ENCODE peak calls at places on chromosomes 2 and 18, in ten cellular contexts. One of them, this sample, is unnamed.

GRCh38 chr2:11672404-11672803 is 2.4 kb upstream of the NTSR2 start:
- DNase-seq in stimulated activated CD4-positive, alpha-beta T cell treated with anti-CD3 and anti-CD28 coated beads, Interleukin-4, amount 100 ng/mL, for 48 hours: no peak
- DNase-seq in activated naive CD4-positive, alpha-beta T cell treated with Interleukin-2 at 50 U/mL for 16 hours: no peak
- DNase-seq in HT1080: no peak
- DNase-seq in NCI-H510A treated with DMSO at 0.1 percent for 48 hours: no peak
- DNase-seq in transverse colon: no peak
- DNase-seq in GM13976: no peak
- DNase-seq in pons: no peak
- DNase-seq in AG04450: no peak
- DNase-seq in EH: no peak
- DNase-seq in this sample: no peak

GRCh38 chr2:6812857-6813530 is 52.7 kb downstream of the CMPK2 start:
- DNase-seq in AG04450: no peak
- DNase-seq in HT1080: no peak
- DNase-seq in activated naive CD4-positive, alpha-beta T cell treated with Interleukin-2 at 50 U/mL for 16 hours: no peak
- DNase-seq in transverse colon: no peak
- DNase-seq in EH: no peak
- DNase-seq in GM13976: no peak
- DNase-seq in NCI-H510A treated with DMSO at 0.1 percent for 48 hours: no peak
- DNase-seq in stimulated activated CD4-positive, alpha-beta T cell treated with anti-CD3 and anti-CD28 coated beads, Interleukin-4, amount 100 ng/mL, for 48 hours: no peak
- DNase-seq in pons: no peak
- DNase-seq in this sample: no peak

GRCh38 chr2:241868661-241869081 is 858 bp upstream of the RTP5 start:
- DNase-seq in NCI-H510A treated with DMSO at 0.1 percent for 48 hours: peak
- DNase-seq in transverse colon: no peak
- DNase-seq in stimulated activated CD4-positive, alpha-beta T cell treated with anti-CD3 and anti-CD28 coated beads, Interleukin-4, amount 100 ng/mL, for 48 hours: no peak
- DNase-seq in HT1080: no peak
- DNase-seq in GM13976: no peak
- DNase-seq in activated naive CD4-positive, alpha-beta T cell treated with Interleukin-2 at 50 U/mL for 16 hours: no peak
- DNase-seq in pons: no peak
- DNase-seq in EH: no peak
- DNase-seq in AG04450: no peak
- DNase-seq in this sample: no peak

GRCh38 chr18:4455113-4455811 is at the start of gene DLGAP1:
- DNase-seq in NCI-H510A treated with DMSO at 0.1 percent for 48 hours: peak
- DNase-seq in stimulated activated CD4-positive, alpha-beta T cell treated with anti-CD3 and anti-CD28 coated beads, Interleukin-4, amount 100 ng/mL, for 48 hours: no peak
- DNase-seq in EH: no peak
- DNase-seq in activated naive CD4-positive, alpha-beta T cell treated with Interleukin-2 at 50 U/mL for 16 hours: no peak
- DNase-seq in transverse colon: peak
- DNase-seq in AG04450: no peak
- DNase-seq in pons: no peak
- DNase-seq in GM13976: peak
- DNase-seq in HT1080: no peak
- DNase-seq in this sample: peak

GRCh38 chr2:104863585-104864279 is 9.8 kb downstream of the POU3F3 start:
- DNase-seq in activated naive CD4-positive, alpha-beta T cell treated with Interleukin-2 at 50 U/mL for 16 hours: no peak
- DNase-seq in AG04450: no peak
- DNase-seq in HT1080: no peak
- DNase-seq in transverse colon: no peak
- DNase-seq in stimulated activated CD4-positive, alpha-beta T cell treated with anti-CD3 and anti-CD28 coated beads, Interleukin-4, amount 100 ng/mL, for 48 hours: no peak
- DNase-seq in GM13976: no peak
- DNase-seq in EH: no peak
- DNase-seq in NCI-H510A treated with DMSO at 0.1 percent for 48 hours: no peak
- DNase-seq in pons: peak
- DNase-seq in this sample: peak

GRCh38 chr2:43363086-43363485 is 136.7 kb upstream of the ZFP36L2 start:
- DNase-seq in HT1080: no peak
- DNase-seq in GM13976: no peak
- DNase-seq in NCI-H510A treated with DMSO at 0.1 percent for 48 hours: no peak
- DNase-seq in activated naive CD4-positive, alpha-beta T cell treated with Interleukin-2 at 50 U/mL for 16 hours: no peak
- DNase-seq in EH: no peak
- DNase-seq in stimulated activated CD4-positive, alpha-beta T cell treated with anti-CD3 and anti-CD28 coated beads, Interleukin-4, amount 100 ng/mL, for 48 hours: no peak
- DNase-seq in transverse colon: no peak
- DNase-seq in pons: no peak
- DNase-seq in AG04450: no peak
- DNase-seq in this sample: no peak

GRCh38 chr18:11159844-11160243 is 10.5 kb upstream of the PIEZO2 start:
- DNase-seq in GM13976: no peak
- DNase-seq in AG04450: no peak
- DNase-seq in transverse colon: no peak
- DNase-seq in NCI-H510A treated with DMSO at 0.1 percent for 48 hours: no peak
- DNase-seq in stimulated activated CD4-positive, alpha-beta T cell treated with anti-CD3 and anti-CD28 coated beads, Interleukin-4, amount 100 ng/mL, for 48 hours: no peak
- DNase-seq in pons: no peak
- DNase-seq in activated naive CD4-positive, alpha-beta T cell treated with Interleukin-2 at 50 U/mL for 16 hours: no peak
- DNase-seq in HT1080: no peak
- DNase-seq in EH: no peak
- DNase-seq in this sample: no peak

GRCh38 chr2:121365061-121365460 is 80.1 kb upstream of the TFCP2L1 start:
- DNase-seq in GM13976: no peak
- DNase-seq in transverse colon: no peak
- DNase-seq in AG04450: no peak
- DNase-seq in NCI-H510A treated with DMSO at 0.1 percent for 48 hours: no peak
- DNase-seq in pons: no peak
- DNase-seq in EH: no peak
- DNase-seq in HT1080: no peak
- DNase-seq in stimulated activated CD4-positive, alpha-beta T cell treated with anti-CD3 and anti-CD28 coated beads, Interleukin-4, amount 100 ng/mL, for 48 hours: no peak
- DNase-seq in activated naive CD4-positive, alpha-beta T cell treated with Interleukin-2 at 50 U/mL for 16 hours: no peak
- DNase-seq in this sample: no peak

GRCh38 chr2:218394298-218395089 is 5.2 kb upstream of the CTDSP1 start:
- DNase-seq in transverse colon: no peak
- DNase-seq in AG04450: no peak
- DNase-seq in stimulated activated CD4-positive, alpha-beta T cell treated with anti-CD3 and anti-CD28 coated beads, Interleukin-4, amount 100 ng/mL, for 48 hours: no peak
- DNase-seq in activated naive CD4-positive, alpha-beta T cell treated with Interleukin-2 at 50 U/mL for 16 hours: no peak
- DNase-seq in pons: no peak
- DNase-seq in NCI-H510A treated with DMSO at 0.1 percent for 48 hours: no peak
- DNase-seq in EH: no peak
- DNase-seq in HT1080: no peak
- DNase-seq in GM13976: peak
- DNase-seq in this sample: no peak

GRCh38 chr2:196252408-196253114 is 81.2 kb upstream of the STK17B start:
- DNase-seq in HT1080: no peak
- DNase-seq in GM13976: no peak
- DNase-seq in pons: no peak
- DNase-seq in transverse colon: no peak
- DNase-seq in NCI-H510A treated with DMSO at 0.1 percent for 48 hours: no peak
- DNase-seq in activated naive CD4-positive, alpha-beta T cell treated with Interleukin-2 at 50 U/mL for 16 hours: no peak
- DNase-seq in EH: peak
- DNase-seq in AG04450: no peak
- DNase-seq in stimulated activated CD4-positive, alpha-beta T cell treated with anti-CD3 and anti-CD28 coated beads, Interleukin-4, amount 100 ng/mL, for 48 hours: no peak
- DNase-seq in this sample: no peak

GRCh38 chr2:229409751-229410181 is 138.7 kb upstream of the PID1 start:
- DNase-seq in GM13976: no peak
- DNase-seq in stimulated activated CD4-positive, alpha-beta T cell treated with anti-CD3 and anti-CD28 coated beads, Interleukin-4, amount 100 ng/mL, for 48 hours: no peak
- DNase-seq in activated naive CD4-positive, alpha-beta T cell treated with Interleukin-2 at 50 U/mL for 16 hours: no peak
- DNase-seq in AG04450: no peak
- DNase-seq in transverse colon: no peak
- DNase-seq in EH: no peak
- DNase-seq in HT1080: peak
- DNase-seq in NCI-H510A treated with DMSO at 0.1 percent for 48 hours: no peak
- DNase-seq in pons: no peak
- DNase-seq in this sample: no peak

GRCh38 chr2:188645982-188646381 is 328.2 kb upstream of the COL3A1 start:
- DNase-seq in stimulated activated CD4-positive, alpha-beta T cell treated with anti-CD3 and anti-CD28 coated beads, Interleukin-4, amount 100 ng/mL, for 48 hours: no peak
- DNase-seq in NCI-H510A treated with DMSO at 0.1 percent for 48 hours: no peak
- DNase-seq in AG04450: no peak
- DNase-seq in pons: no peak
- DNase-seq in activated naive CD4-positive, alpha-beta T cell treated with Interleukin-2 at 50 U/mL for 16 hours: no peak
- DNase-seq in HT1080: no peak
- DNase-seq in transverse colon: no peak
- DNase-seq in GM13976: no peak
- DNase-seq in EH: peak
- DNase-seq in this sample: no peak

GRCh38 chr18:13566941-13567762 is 159.2 kb downstream of the FAM210A start:
- DNase-seq in transverse colon: peak
- DNase-seq in NCI-H510A treated with DMSO at 0.1 percent for 48 hours: no peak
- DNase-seq in EH: no peak
- DNase-seq in pons: peak
- DNase-seq in AG04450: no peak
- DNase-seq in stimulated activated CD4-positive, alpha-beta T cell treated with anti-CD3 and anti-CD28 coated beads, Interleukin-4, amount 100 ng/mL, for 48 hours: no peak
- DNase-seq in activated naive CD4-positive, alpha-beta T cell treated with Interleukin-2 at 50 U/mL for 16 hours: peak
- DNase-seq in HT1080: no peak
- DNase-seq in GM13976: peak
- DNase-seq in this sample: no peak

GRCh38 chr18:77133051-77133919 is 702 bp upstream of the MBP start:
- DNase-seq in AG04450: no peak
- DNase-seq in activated naive CD4-positive, alpha-beta T cell treated with Interleukin-2 at 50 U/mL for 16 hours: no peak
- DNase-seq in EH: no peak
- DNase-seq in NCI-H510A treated with DMSO at 0.1 percent for 48 hours: peak
- DNase-seq in pons: no peak
- DNase-seq in GM13976: no peak
- DNase-seq in stimulated activated CD4-positive, alpha-beta T cell treated with anti-CD3 and anti-CD28 coated beads, Interleukin-4, amount 100 ng/mL, for 48 hours: no peak
- DNase-seq in transverse colon: peak
- DNase-seq in HT1080: no peak
- DNase-seq in this sample: no peak

GRCh38 chr2:80501874-80502624 is 197.5 kb upstream of the LRRTM1 start:
- DNase-seq in EH: no peak
- DNase-seq in pons: no peak
- DNase-seq in HT1080: no peak
- DNase-seq in stimulated activated CD4-positive, alpha-beta T cell treated with anti-CD3 and anti-CD28 coated beads, Interleukin-4, amount 100 ng/mL, for 48 hours: no peak
- DNase-seq in AG04450: no peak
- DNase-seq in NCI-H510A treated with DMSO at 0.1 percent for 48 hours: no peak
- DNase-seq in activated naive CD4-positive, alpha-beta T cell treated with Interleukin-2 at 50 U/mL for 16 hours: no peak
- DNase-seq in GM13976: no peak
- DNase-seq in transverse colon: no peak
- DNase-seq in this sample: no peak

GRCh38 chr2:121856358-121856757 is 100.9 kb downstream of the TSN start:
- DNase-seq in EH: no peak
- DNase-seq in NCI-H510A treated with DMSO at 0.1 percent for 48 hours: no peak
- DNase-seq in GM13976: no peak
- DNase-seq in activated naive CD4-positive, alpha-beta T cell treated with Interleukin-2 at 50 U/mL for 16 hours: no peak
- DNase-seq in pons: no peak
- DNase-seq in transverse colon: no peak
- DNase-seq in HT1080: no peak
- DNase-seq in stimulated activated CD4-positive, alpha-beta T cell treated with anti-CD3 and anti-CD28 coated beads, Interleukin-4, amount 100 ng/mL, for 48 hours: no peak
- DNase-seq in AG04450: no peak
- DNase-seq in this sample: no peak

GRCh38 chr2:27208486-27209050 is 3.3 kb upstream of the ATRAID start:
- DNase-seq in activated naive CD4-positive, alpha-beta T cell treated with Interleukin-2 at 50 U/mL for 16 hours: no peak
- DNase-seq in HT1080: no peak
- DNase-seq in NCI-H510A treated with DMSO at 0.1 percent for 48 hours: no peak
- DNase-seq in transverse colon: no peak
- DNase-seq in stimulated activated CD4-positive, alpha-beta T cell treated with anti-CD3 and anti-CD28 coated beads, Interleukin-4, amount 100 ng/mL, for 48 hours: no peak
- DNase-seq in GM13976: no peak
- DNase-seq in AG04450: no peak
- DNase-seq in pons: no peak
- DNase-seq in EH: no peak
- DNase-seq in this sample: no peak

GRCh38 chr2:121890041-121890440 is 134.6 kb downstream of the TSN start:
- DNase-seq in HT1080: no peak
- DNase-seq in pons: no peak
- DNase-seq in transverse colon: no peak
- DNase-seq in EH: no peak
- DNase-seq in NCI-H510A treated with DMSO at 0.1 percent for 48 hours: no peak
- DNase-seq in activated naive CD4-positive, alpha-beta T cell treated with Interleukin-2 at 50 U/mL for 16 hours: no peak
- DNase-seq in GM13976: no peak
- DNase-seq in stimulated activated CD4-positive, alpha-beta T cell treated with anti-CD3 and anti-CD28 coated beads, Interleukin-4, amount 100 ng/mL, for 48 hours: no peak
- DNase-seq in AG04450: no peak
- DNase-seq in this sample: no peak

GRCh38 chr2:70141754-70142589 is 48.8 kb downstream of the C2orf42 start:
- DNase-seq in activated naive CD4-positive, alpha-beta T cell treated with Interleukin-2 at 50 U/mL for 16 hours: no peak
- DNase-seq in HT1080: no peak
- DNase-seq in stimulated activated CD4-positive, alpha-beta T cell treated with anti-CD3 and anti-CD28 coated beads, Interleukin-4, amount 100 ng/mL, for 48 hours: no peak
- DNase-seq in GM13976: peak
- DNase-seq in EH: peak
- DNase-seq in transverse colon: no peak
- DNase-seq in NCI-H510A treated with DMSO at 0.1 percent for 48 hours: no peak
- DNase-seq in pons: no peak
- DNase-seq in AG04450: no peak
- DNase-seq in this sample: no peak

GRCh38 chr18:56207989-56208388 is 430.4 kb downstream of the TXNL1 start:
- DNase-seq in activated naive CD4-positive, alpha-beta T cell treated with Interleukin-2 at 50 U/mL for 16 hours: no peak
- DNase-seq in EH: no peak
- DNase-seq in pons: no peak
- DNase-seq in transverse colon: no peak
- DNase-seq in HT1080: no peak
- DNase-seq in NCI-H510A treated with DMSO at 0.1 percent for 48 hours: no peak
- DNase-seq in stimulated activated CD4-positive, alpha-beta T cell treated with anti-CD3 and anti-CD28 coated beads, Interleukin-4, amount 100 ng/mL, for 48 hours: no peak
- DNase-seq in AG04450: no peak
- DNase-seq in GM13976: no peak
- DNase-seq in this sample: no peak

GRCh38 chr2:158603205-158603604 is 146.5 kb downstream of the PKP4 start:
- DNase-seq in GM13976: no peak
- DNase-seq in pons: no peak
- DNase-seq in EH: no peak
- DNase-seq in stimulated activated CD4-positive, alpha-beta T cell treated with anti-CD3 and anti-CD28 coated beads, Interleukin-4, amount 100 ng/mL, for 48 hours: no peak
- DNase-seq in HT1080: no peak
- DNase-seq in transverse colon: no peak
- DNase-seq in activated naive CD4-positive, alpha-beta T cell treated with Interleukin-2 at 50 U/mL for 16 hours: no peak
- DNase-seq in AG04450: no peak
- DNase-seq in NCI-H510A treated with DMSO at 0.1 percent for 48 hours: no peak
- DNase-seq in this sample: no peak

GRCh38 chr2:113700186-113700841 is 56.1 kb downstream of the SLC35F5 start:
- DNase-seq in stimulated activated CD4-positive, alpha-beta T cell treated with anti-CD3 and anti-CD28 coated beads, Interleukin-4, amount 100 ng/mL, for 48 hours: peak
- DNase-seq in GM13976: peak
- DNase-seq in activated naive CD4-positive, alpha-beta T cell treated with Interleukin-2 at 50 U/mL for 16 hours: peak
- DNase-seq in EH: no peak
- DNase-seq in transverse colon: no peak
- DNase-seq in HT1080: no peak
- DNase-seq in NCI-H510A treated with DMSO at 0.1 percent for 48 hours: no peak
- DNase-seq in pons: peak
- DNase-seq in AG04450: no peak
- DNase-seq in this sample: no peak

GRCh38 chr18:23852236-23853045 is 162.1 kb upstream of the TTC39C start:
- DNase-seq in GM13976: no peak
- DNase-seq in AG04450: no peak
- DNase-seq in EH: peak
- DNase-seq in pons: no peak
- DNase-seq in NCI-H510A treated with DMSO at 0.1 percent for 48 hours: no peak
- DNase-seq in stimulated activated CD4-positive, alpha-beta T cell treated with anti-CD3 and anti-CD28 coated beads, Interleukin-4, amount 100 ng/mL, for 48 hours: no peak
- DNase-seq in activated naive CD4-positive, alpha-beta T cell treated with Interleukin-2 at 50 U/mL for 16 hours: no peak
- DNase-seq in HT1080: no peak
- DNase-seq in transverse colon: no peak
- DNase-seq in this sample: no peak

GRCh38 chr2:129436809-129437208 is 542.7 kb upstream of the RAB6C start:
- DNase-seq in AG04450: no peak
- DNase-seq in EH: no peak
- DNase-seq in transverse colon: no peak
- DNase-seq in GM13976: no peak
- DNase-seq in pons: no peak
- DNase-seq in activated naive CD4-positive, alpha-beta T cell treated with Interleukin-2 at 50 U/mL for 16 hours: no peak
- DNase-seq in HT1080: no peak
- DNase-seq in NCI-H510A treated with DMSO at 0.1 percent for 48 hours: no peak
- DNase-seq in stimulated activated CD4-positive, alpha-beta T cell treated with anti-CD3 and anti-CD28 coated beads, Interleukin-4, amount 100 ng/mL, for 48 hours: no peak
- DNase-seq in this sample: no peak

GRCh38 chr18:78620326-78620725 is 359.3 kb upstream of the SALL3 start:
- DNase-seq in AG04450: no peak
- DNase-seq in EH: no peak
- DNase-seq in transverse colon: no peak
- DNase-seq in stimulated activated CD4-positive, alpha-beta T cell treated with anti-CD3 and anti-CD28 coated beads, Interleukin-4, amount 100 ng/mL, for 48 hours: no peak
- DNase-seq in activated naive CD4-positive, alpha-beta T cell treated with Interleukin-2 at 50 U/mL for 16 hours: no peak
- DNase-seq in NCI-H510A treated with DMSO at 0.1 percent for 48 hours: no peak
- DNase-seq in pons: no peak
- DNase-seq in GM13976: no peak
- DNase-seq in HT1080: no peak
- DNase-seq in this sample: no peak

GRCh38 chr2:216829533-216829932 is 30.3 kb downstream of the TNP1 start:
- DNase-seq in NCI-H510A treated with DMSO at 0.1 percent for 48 hours: peak
- DNase-seq in pons: peak
- DNase-seq in EH: peak
- DNase-seq in activated naive CD4-positive, alpha-beta T cell treated with Interleukin-2 at 50 U/mL for 16 hours: no peak
- DNase-seq in stimulated activated CD4-positive, alpha-beta T cell treated with anti-CD3 and anti-CD28 coated beads, Interleukin-4, amount 100 ng/mL, for 48 hours: no peak
- DNase-seq in AG04450: no peak
- DNase-seq in HT1080: peak
- DNase-seq in transverse colon: peak
- DNase-seq in GM13976: no peak
- DNase-seq in this sample: no peak

GRCh38 chr2:6917761-6918421 is 679 bp downstream of the RNF144A start:
- DNase-seq in GM13976: no peak
- DNase-seq in EH: no peak
- DNase-seq in stimulated activated CD4-positive, alpha-beta T cell treated with anti-CD3 and anti-CD28 coated beads, Interleukin-4, amount 100 ng/mL, for 48 hours: no peak
- DNase-seq in NCI-H510A treated with DMSO at 0.1 percent for 48 hours: peak
- DNase-seq in HT1080: no peak
- DNase-seq in transverse colon: peak
- DNase-seq in activated naive CD4-positive, alpha-beta T cell treated with Interleukin-2 at 50 U/mL for 16 hours: peak
- DNase-seq in AG04450: no peak
- DNase-seq in pons: peak
- DNase-seq in this sample: no peak

GRCh38 chr2:190765386-190766173 is 115.0 kb upstream of the GLS start:
- DNase-seq in activated naive CD4-positive, alpha-beta T cell treated with Interleukin-2 at 50 U/mL for 16 hours: no peak
- DNase-seq in NCI-H510A treated with DMSO at 0.1 percent for 48 hours: no peak
- DNase-seq in AG04450: peak
- DNase-seq in EH: peak
- DNase-seq in transverse colon: no peak
- DNase-seq in HT1080: peak
- DNase-seq in pons: no peak
- DNase-seq in stimulated activated CD4-positive, alpha-beta T cell treated with anti-CD3 and anti-CD28 coated beads, Interleukin-4, amount 100 ng/mL, for 48 hours: peak
- DNase-seq in GM13976: no peak
- DNase-seq in this sample: no peak